ENCODE peak calls at places on chromosomes 11 and 22, in eight cellular contexts. S is germinal center, U is NCI-H1694, T is HS-27A, F is sigmoid colon, O is fibroblast of lung, N is fibroblast of villous mesenchyme, P is right atrium auricular region. A is an unnamed sample.
A peak's percentile ranks its signal among the peaks of the same experiment; 100 is the strongest.

GRCh38 chr11:3164540-3165151 is 464 bp downstream of the OSBPL5 start:
- DNase-seq in N (no peak), O (no peak), P (no peak), T (no peak), F (peak; percentile 70), S (no peak), U (no peak), A (no peak)

GRCh38 chr22:44746836-44747519 is 5.4 kb upstream of the ARHGAP8 start:
- DNase-seq in O (peak; percentile 24), T (no peak), U (no peak), S (no peak), P (no peak), F (no peak), N (peak; percentile 68), A (no peak)

GRCh38 chr11:78045851-78046485 is 17.7 kb upstream of the THRSP start:
- DNase-seq in P (peak; percentile 82), F (peak; percentile 91), O (peak; percentile 72), S (peak; percentile 80), U (peak; percentile 20), T (peak; percentile 52), N (peak; percentile 65), A (no peak)

GRCh38 chr11:97772696-97773095 is 1248.1 kb upstream of the CNTN5 start:
- DNase-seq in O (no peak), F (no peak), N (peak; percentile 1), P (no peak), S (no peak), T (no peak), U (peak; percentile 34), A (no peak)

GRCh38 chr11:11279956-11280689 is 72.9 kb downstream of the CSNK2A3 start:
- DNase-seq in O (peak; percentile 42), U (no peak), N (peak; percentile 41), T (no peak), F (peak; percentile 49), S (no peak), P (no peak), A (no peak)

GRCh38 chr11:119488256-119488995 is 65.5 kb upstream of the THY1 start:
- DNase-seq in T (no peak), F (peak; percentile 24), S (no peak), O (no peak), P (no peak), U (no peak), N (no peak), A (no peak)

GRCh38 chr11:9663699-9664275 is at the start of gene SWAP70:
- DNase-seq in N (peak; percentile 91), S (peak; percentile 88), T (peak; percentile 73), O (peak; percentile 83), U (peak; percentile 17), P (peak; percentile 93), F (peak; percentile 95), A (peak; percentile 97)

GRCh38 chr22:37237371-37238268 is 6.4 kb downstream of the RAC2 start:
- DNase-seq in F (peak; percentile 39), T (no peak), N (peak; percentile 60), O (no peak), S (peak; percentile 5), P (no peak), U (no peak), A (no peak)

GRCh38 chr22:50696799-50697561 is 24.4 kb downstream of the SHANK3 start:
- DNase-seq in T (no peak), U (no peak), S (no peak), P (no peak), F (peak; percentile 64), N (peak; percentile 10), O (peak; percentile 11), A (no peak)

GRCh38 chr22:27453688-27454087 is 347.9 kb downstream of the MN1 start:
- DNase-seq in U (no peak), S (no peak), F (no peak), T (no peak), O (no peak), P (no peak), N (no peak), A (no peak)

GRCh38 chr22:42444060-42444904 is 12.1 kb upstream of the NFAM1 start:
- DNase-seq in N (peak; percentile 93), F (peak; percentile 92), T (peak; percentile 38), U (peak; percentile 84), P (peak; percentile 93), S (peak; percentile 89), O (peak; percentile 94), A (peak; percentile 94)

GRCh38 chr11:35145249-35145648 is 6.3 kb downstream of the CD44 start:
- DNase-seq in S (no peak), N (no peak), T (no peak), U (no peak), F (no peak), P (no peak), O (no peak), A (no peak)

GRCh38 chr11:58917159-58917765 is 22.0 kb upstream of the GLYATL1 start:
- DNase-seq in S (no peak), P (no peak), O (peak; percentile 5), N (no peak), F (no peak), U (no peak), T (no peak), A (peak; percentile 47)

GRCh38 chr11:84234462-84235202 is 948.5 kb upstream of the CCDC90B start:
- DNase-seq in P (no peak), S (no peak), T (no peak), N (no peak), O (no peak), U (no peak), F (no peak), A (no peak)

GRCh38 chr11:118476676-118477075 is 40.4 kb downstream of the KMT2A start:
- DNase-seq in P (no peak), F (no peak), O (peak; percentile 46), U (no peak), T (no peak), S (no peak), N (peak; percentile 41), A (no peak)

GRCh38 chr22:38753894-38754246 is 1.9 kb downstream of the SUN2 start:
- DNase-seq in F (no peak), N (no peak), O (no peak), S (no peak), U (no peak), P (no peak), T (no peak), A (no peak)

GRCh38 chr22:23530106-23530505 is 50.0 kb downstream of the IGLL1 start:
- DNase-seq in T (no peak), F (peak; percentile 55), S (no peak), U (no peak), P (no peak), N (no peak), O (no peak), A (no peak)

GRCh38 chr22:23581252-23581634 is 1.2 kb upstream of the IGLL1 start:
- DNase-seq in U (no peak), F (no peak), O (no peak), T (no peak), N (no peak), P (no peak), S (no peak), A (no peak)

GRCh38 chr22:23219317-23219716 is 39.0 kb downstream of the BCR start:
- DNase-seq in U (no peak), S (no peak), T (no peak), N (no peak), O (no peak), F (no peak), P (no peak), A (no peak)

A was measured in esophagus muscularis mucosa.